ENCODE peak calls at places on chromosomes 3 and 15, in six cellular contexts. I, U, W, A, N and B are unnamed samples.

GRCh38 chr3:196222876-196223595 is 6.7 kb downstream of the SLC51A start:
- DNase-seq in I (no peak), A (peak; percentile 17), U (no peak), N (no peak), W (peak; percentile 74), B (no peak)

GRCh38 chr3:37703633-37704032 is 158.0 kb upstream of the CTDSPL start:
- DNase-seq in U (no peak), W (peak; percentile 77), A (peak; percentile 49), I (no peak), N (no peak), B (peak; percentile 28)

GRCh38 chr3:194905696-194906095 is 220.0 kb downstream of the FAM43A start:
- DNase-seq in A (peak; percentile 32), U (no peak), N (no peak), I (no peak), W (no peak), B (no peak)

GRCh38 chr3:111999924-112000835 is 1.5 kb downstream of the TAGLN3 start:
- DNase-seq in W (peak; percentile 27), N (no peak), I (no peak), U (no peak), A (no peak), B (no peak)

GRCh38 chr3:65902304-65902793 is 136.4 kb downstream of the MAGI1 start:
- DNase-seq in A (peak; percentile 80), N (no peak), U (peak; percentile 67), I (no peak), W (peak; percentile 85), B (no peak)

GRCh38 chr3:42720126-42720525 is 17.5 kb upstream of the HHATL start:
- DNase-seq in N (peak; percentile 49), A (peak; percentile 7), U (peak; percentile 8), W (no peak), I (no peak), B (no peak)

GRCh38 chr3:132006605-132007204 is 28.1 kb downstream of the CPNE4 start:
- DNase-seq in N (peak; percentile 53), A (peak; percentile 55), I (peak; percentile 53), U (no peak), W (peak; percentile 78), B (peak; percentile 45)

GRCh38 chr3:154164387-154164786 is 43.2 kb downstream of the ARHGEF26 start:
- DNase-seq in U (no peak), N (no peak), W (no peak), A (no peak), I (no peak), B (no peak)

GRCh38 chr3:44883999-44884431 is 9.6 kb downstream of the TGM4 start:
- DNase-seq in A (peak; percentile 97), I (peak; percentile 72), U (no peak), W (peak; percentile 93), N (peak; percentile 72), B (peak; percentile 95)

GRCh38 chr3:67401911-67402310 is 252.5 kb downstream of the SUCLG2 start:
- DNase-seq in U (no peak), W (no peak), I (no peak), N (peak; percentile 10), A (no peak), B (no peak)

GRCh38 chr15:79394231-79394630 is 37.9 kb upstream of the MINAR1 start:
- DNase-seq in A (no peak), U (no peak), N (no peak), W (no peak), I (no peak), B (peak; percentile 77)

GRCh38 chr3:56854856-56855620 is 53.3 kb upstream of the ARHGEF3 start:
- DNase-seq in N (no peak), A (no peak), I (no peak), U (no peak), W (no peak), B (no peak)

GRCh38 chr3:151009981-151010380 is 37.5 kb upstream of the CLRN1 start:
- DNase-seq in N (no peak), A (peak; percentile 4), U (no peak), W (peak; percentile 9), I (no peak), B (peak; percentile 19)

GRCh38 chr15:94282269-94283250 is 51.2 kb downstream of the MCTP2 start:
- DNase-seq in A (no peak), W (peak; percentile 66), N (no peak), U (no peak), I (no peak), B (no peak)

GRCh38 chr3:31567036-31567435 is 34.3 kb downstream of the STT3B start:
- DNase-seq in A (no peak), W (peak; percentile 14), N (peak; percentile 50), I (peak; percentile 14), U (no peak), B (no peak)

GRCh38 chr3:15601399-15602145 is at the start of the genes BTD and HACL1:
- DNase-seq in U (peak; percentile 99), W (peak; percentile 99), N (peak; percentile 99), A (peak; percentile 99), I (peak; percentile 99), B (peak; percentile 99)

GRCh38 chr3:28053759-28054158 is 187.7 kb upstream of the CMC1 start:
- DNase-seq in N (no peak), I (peak; percentile 46), W (peak; percentile 86), A (peak; percentile 81), U (no peak), B (peak; percentile 57)

DNA sequence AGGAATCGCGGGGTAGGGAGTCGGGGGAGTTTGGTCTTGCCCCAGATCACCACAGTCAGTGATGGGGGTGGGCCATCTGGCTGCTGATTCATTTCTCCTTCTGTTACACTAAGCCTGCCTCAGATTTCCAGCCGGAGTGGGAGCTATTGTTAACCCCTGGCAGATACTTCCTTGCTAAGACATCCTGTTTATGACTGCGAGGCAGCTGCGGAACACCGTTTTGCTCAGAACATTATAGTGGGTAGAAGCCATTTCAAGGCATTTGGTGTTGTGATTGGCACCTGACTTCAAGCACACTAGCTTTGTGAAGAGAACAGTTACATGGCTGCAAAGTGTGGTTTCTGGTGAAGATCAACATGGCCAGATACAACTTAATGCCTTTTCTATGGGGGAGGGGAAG is 73.8 kb downstream of the FLNB start:
- DNase-seq in I (no peak), U (no peak), N (peak; percentile 42), W (no peak), A (no peak), B (peak; percentile 37)
- H3K4me3 ChIP-seq in I (no peak overlapping the region), U (no peak overlapping the region), N (no peak overlapping the region), W (no peak overlapping the region), A (no peak overlapping the region), B (no peak overlapping the region)

GRCh38 chr15:31303434-31304073 is 23.1 kb upstream of the KLF13 start:
- DNase-seq in U (no peak), A (no peak), W (peak; percentile 32), I (no peak), N (peak; percentile 71), B (no peak)
- H3K4me3 ChIP-seq in U (no peak overlapping the region), A (no peak overlapping the region), W (no peak overlapping the region), I (no peak overlapping the region), N (no peak overlapping the region), B (no peak overlapping the region)

GRCh38 chr3:71537211-71537611 is 46.3 kb downstream of the FOXP1 start:
- DNase-seq in W (peak; percentile 81), U (no peak), A (peak; percentile 88), I (peak; percentile 65), N (no peak), B (peak; percentile 87)
- H3K4me3 ChIP-seq in W (no peak overlapping the region), U (no peak overlapping the region), A (no peak overlapping the region), I (no peak overlapping the region), N (no peak overlapping the region), B (no peak overlapping the region)

GRCh38 chr15:50624616-50625168 is 61.9 kb downstream of the TRPM7 start:
- DNase-seq in A (no peak), U (no peak), I (no peak), N (no peak), W (no peak), B (no peak)

GRCh38 chr15:50628421-50628820 is 58.2 kb downstream of the TRPM7 start:
- DNase-seq in N (no peak), I (no peak), U (no peak), W (no peak), A (no peak), B (no peak)

GRCh38 chr15:50627351-50628055 is 59.1 kb downstream of the TRPM7 start:
- DNase-seq in A (no peak), W (peak; percentile 2), I (no peak), U (no peak), N (no peak), B (peak; percentile 8)
- H3K4me3 ChIP-seq in A (no peak overlapping the region), W (no peak overlapping the region), I (no peak overlapping the region), U (no peak overlapping the region), N (no peak overlapping the region), B (no peak overlapping the region)

DNA sequence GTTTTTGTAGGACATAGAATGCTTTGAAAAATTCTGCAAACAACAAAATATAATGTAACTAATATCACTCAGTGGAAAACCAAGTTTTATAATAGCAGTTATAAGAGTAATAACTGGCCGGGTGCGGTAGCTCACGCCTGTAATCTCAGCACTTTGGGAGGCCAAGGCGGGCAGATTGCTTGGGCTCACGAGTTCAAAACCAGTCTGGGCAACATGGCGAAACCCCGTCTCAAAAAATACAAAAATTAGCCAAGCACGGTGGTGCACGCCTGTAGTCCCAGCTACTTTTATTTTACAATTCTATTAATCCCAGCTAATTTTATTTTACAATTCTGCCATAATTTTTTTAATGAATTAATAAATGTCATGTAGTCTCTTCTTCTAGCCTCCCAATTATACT is 2.3 kb downstream of the DENND4A start:
- DNase-seq in W (no peak), U (no peak), N (no peak), I (no peak), A (no peak), B (no peak)
- H3K4me3 ChIP-seq in W (no peak overlapping the region), U (no peak overlapping the region), N (peak overlapping the region; percentile 79), I (no peak overlapping the region), A (no peak overlapping the region), B (no peak overlapping the region)

DNA sequence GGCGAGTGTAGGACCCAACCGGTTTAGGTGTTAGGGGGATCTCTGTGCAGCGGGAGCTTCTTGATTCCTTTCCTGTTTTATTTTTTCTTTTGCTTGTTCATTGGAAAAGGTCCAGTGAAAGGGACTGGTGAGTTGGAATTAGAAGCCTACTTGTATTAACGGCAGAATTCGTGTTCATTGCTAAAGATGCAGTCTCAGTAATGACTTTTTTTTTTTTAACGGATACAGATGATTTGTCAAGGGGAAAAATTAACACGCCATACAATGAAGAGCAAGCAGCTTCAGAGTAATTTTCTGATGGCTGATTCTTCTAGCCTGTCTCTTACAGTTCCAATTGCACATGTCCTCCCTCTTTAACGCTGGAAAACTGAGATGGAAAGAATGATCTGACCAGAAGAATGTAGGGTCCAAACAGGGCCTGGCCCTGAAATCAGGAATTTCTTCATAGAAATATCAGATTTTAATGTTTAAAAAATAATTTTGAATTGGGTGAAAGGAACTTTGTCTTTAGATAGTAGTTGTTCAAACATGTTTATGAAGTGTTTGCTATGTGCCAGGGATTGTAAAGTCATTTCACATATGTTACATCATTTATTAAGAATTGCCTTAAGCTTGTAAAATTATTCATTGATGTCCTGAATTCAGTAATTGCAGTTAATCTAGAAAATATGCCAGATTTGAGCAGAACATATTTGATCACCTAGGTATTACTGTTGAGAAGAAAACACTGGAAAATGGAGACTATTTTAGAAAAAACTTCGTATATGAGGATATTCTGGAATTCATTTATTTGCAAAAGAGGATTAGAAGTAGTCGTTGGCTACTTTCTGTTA is 1.4 kb downstream of the MAPK6 start:
- DNase-seq in I (no peak), N (no peak), W (no peak), U (peak; percentile 75), A (no peak), B (peak; percentile 29)
- H3K4me3 ChIP-seq in I (peak overlapping the region; percentile 54), N (peak overlapping the region; percentile 84), W (peak overlapping the region; percentile 62), U (peak overlapping the region; percentile 97), A (peak overlapping the region; percentile 76), B (peak overlapping the region; percentile 80)